ENCODE peak calls at places on chromosomes 11 and 22, in five cellular contexts. T is fibroblast of the aortic adventitia, J is Peyer's patch, K is GM13977, S is cardiac fibroblast. G is an unnamed sample.

GRCh38 chr11:86738615-86739014 is 61.7 kb upstream of the PRSS23 start:
- DNase-seq in J (no peak), K (no peak), T (no peak), S (no peak), G (no peak)

GRCh38 chr11:64842851-64843841 is 1.3 kb downstream of the CDC42BPG start:
- DNase-seq in K (no peak), T (no peak), J (peak; percentile 88), S (no peak), G (no peak)

GRCh38 chr11:87804176-87804575 is 371.1 kb downstream of the RAB38 start:
- DNase-seq in K (no peak), S (no peak), J (no peak), T (no peak), G (no peak)

GRCh38 chr11:73308003-73308962 is at the start of gene ARHGEF17:
- DNase-seq in T (peak; percentile 75), K (peak; percentile 84), J (no peak), S (no peak), G (no peak)

GRCh38 chr11:110897035-110897434 is 184.8 kb upstream of the ARHGAP20 start:
- DNase-seq in J (no peak), T (peak; percentile 91), K (no peak), S (peak; percentile 52), G (peak; percentile 73)

GRCh38 chr11:76598426-76598839 is 72.1 kb downstream of the LRRC32 start:
- DNase-seq in T (peak; percentile 61), K (peak; percentile 69), J (peak; percentile 60), S (peak; percentile 73), G (no peak)

GRCh38 chr22:20946080-20946986 is 20.7 kb upstream of the AIFM3 start:
- DNase-seq in J (no peak), T (peak; percentile 11), K (no peak), S (peak; percentile 46), G (no peak)

GRCh38 chr11:130854483-130854882 is 61.8 kb downstream of the SNX19 start:
- DNase-seq in J (no peak), K (peak; percentile 29), S (no peak), T (no peak), G (no peak)

GRCh38 chr11:88164320-88164719 is 10.9 kb downstream of the RAB38 start:
- DNase-seq in J (no peak), T (no peak), K (no peak), S (no peak), G (no peak)

GRCh38 chr22:46066691-46067090 is 83.6 kb upstream of the PPARA start:
- DNase-seq in J (peak; percentile 48), S (peak; percentile 73), T (peak; percentile 70), K (no peak), G (no peak)

GRCh38 chr22:46906326-46907045 is 144.0 kb downstream of the TBC1D22A start:
- DNase-seq in S (no peak), J (no peak), T (no peak), K (no peak), G (no peak)

GRCh38 chr11:17991799-17992433 is 20.9 kb downstream of the SERGEF start:
- DNase-seq in K (peak; percentile 62), T (peak; percentile 72), J (peak; percentile 69), S (peak; percentile 70), G (no peak)

GRCh38 chr11:22049276-22049675 is 143.6 kb upstream of the ANO5 start:
- DNase-seq in S (peak; percentile 0), T (no peak), J (no peak), K (no peak), G (no peak)

GRCh38 chr11:72598901-72599300 is 75.3 kb downstream of the PDE2A start:
- DNase-seq in S (peak; percentile 54), K (no peak), J (peak; percentile 56), T (peak; percentile 56), G (no peak)

GRCh38 chr11:12381875-12382274 is 4.5 kb downstream of the PARVA start:
- DNase-seq in S (no peak), J (no peak), K (no peak), T (no peak), G (no peak)

GRCh38 chr11:87819141-87819540 is 356.1 kb downstream of the RAB38 start:
- DNase-seq in S (peak; percentile 2), J (no peak), T (no peak), K (no peak), G (no peak)

GRCh38 chr11:84212467-84213390 is 926.6 kb upstream of the CCDC90B start:
- DNase-seq in T (no peak), K (no peak), J (no peak), S (no peak), G (no peak)

GRCh38 chr22:36027960-36028645 is 521 bp downstream of the RBFOX2 start:
- DNase-seq in S (peak; percentile 26), K (peak; percentile 36), J (peak; percentile 51), T (peak; percentile 11), G (no peak)

GRCh38 chr22:49234459-49234858 is 593.2 kb downstream of the BRD1 start:
- DNase-seq in K (no peak), J (no peak), S (no peak), T (no peak), G (no peak)

GRCh38 chr11:104526006-104526405 is 362.1 kb upstream of the PDGFD start:
- DNase-seq in K (no peak), T (no peak), J (no peak), S (no peak), G (no peak)

GRCh38 chr22:45915151-45915550 is 61.8 kb downstream of the WNT7B start:
- DNase-seq in J (no peak), K (no peak), S (no peak), T (no peak), G (no peak)

GRCh38 chr11:73392108-73393010 is 16.2 kb downstream of the RELT start:
- DNase-seq in T (no peak), K (no peak), J (no peak), S (no peak), G (no peak)

GRCh38 chr11:132142554-132142953 is 772.1 kb downstream of the NTM start:
- DNase-seq in S (no peak), J (no peak), T (no peak), K (no peak), G (no peak)

GRCh38 chr11:72643547-72643946 is 30.7 kb downstream of the PDE2A start:
- DNase-seq in T (peak; percentile 18), J (peak; percentile 54), K (no peak), S (peak; percentile 72), G (no peak)

GRCh38 chr11:131760191-131760951 is 390.0 kb downstream of the NTM start:
- DNase-seq in S (peak; percentile 95), T (peak; percentile 51), K (no peak), J (no peak), G (no peak)

GRCh38 chr22:21003782-21004181 is 1.9 kb upstream of the THAP7 start:
- DNase-seq in T (no peak), S (no peak), J (no peak), K (no peak), G (no peak)

GRCh38 chr11:882593-882992 is 28.0 kb downstream of the CHID1 start:
- DNase-seq in S (no peak), T (no peak), J (no peak), K (no peak), G (no peak)

GRCh38 chr11:883527-883926 is 27.1 kb downstream of the CHID1 start:
- DNase-seq in T (no peak), K (no peak), S (no peak), J (no peak), G (no peak)

GRCh38 chr11:876550-876949 is 33.9 kb downstream of the TSPAN4 start:
- DNase-seq in S (no peak), J (no peak), K (no peak), T (no peak), G (no peak)

GRCh38 chr11:877565-877964 is 33.0 kb downstream of the CHID1 start:
- DNase-seq in J (no peak), T (no peak), S (no peak), K (no peak), G (no peak)

GRCh38 chr11:880447-880846 is 30.2 kb downstream of the CHID1 start:
- DNase-seq in T (no peak), S (no peak), K (no peak), J (no peak), G (no peak)
- TF ChIP-seq CTCF in T (no peak), S (peak; percentile 3), K (no peak), J (no peak), G (no peak)

GRCh38 chr11:121929581-121929980 is 186.4 kb downstream of the BLID start:
- DNase-seq in K (no peak), S (peak; percentile 37), J (no peak), T (peak; percentile 79), G (no peak)

GRCh38 chr11:121931748-121932352 is 184.2 kb downstream of the BLID start:
- DNase-seq in S (peak; percentile 18), K (no peak), J (no peak), T (no peak), G (no peak)

GRCh38 chr11:121930004-121930965 is 185.7 kb downstream of the BLID start:
- DNase-seq in S (peak; percentile 12), K (peak; percentile 16), J (no peak), T (peak; percentile 51), G (no peak)

GRCh38 chr11:121932646-121933185 is 183.3 kb downstream of the BLID start:
- DNase-seq in K (no peak), J (no peak), S (no peak), T (no peak), G (no peak)

GRCh38 chr11:121931121-121931520 is 184.9 kb downstream of the BLID start:
- DNase-seq in T (no peak), K (no peak), S (no peak), J (no peak), G (no peak)
- TF ChIP-seq CTCF in T (no peak), K (no peak), S (no peak), J (no peak), G (no peak)

GRCh38 chr11:67439321-67440228 is 2.1 kb upstream of the PTPRCAP start:
- DNase-seq in S (peak; percentile 25), T (no peak), K (no peak), J (peak; percentile 72), G (no peak)
- TF ChIP-seq CTCF in S (peak; percentile 8), T (peak; percentile 15), K (peak; percentile 49), J (no peak), G (peak; percentile 22)

GRCh38 chr11:65900899-65901180 is 652 bp upstream of the FOSL1 start:
- DNase-seq in J (no peak), T (no peak), S (no peak), K (no peak), G (no peak)

GRCh38 chr11:65897020-65897471 is 3.1 kb downstream of the FOSL1 start:
- DNase-seq in S (no peak), K (no peak), T (peak; percentile 49), J (no peak), G (no peak)

GRCh38 chr11:65899356-65900124 is 648 bp downstream of the FOSL1 start:
- DNase-seq in K (peak; percentile 73), S (peak; percentile 80), J (peak; percentile 79), T (peak; percentile 65), G (peak; percentile 64)

GRCh38 chr11:65900125-65900898 is at the start of gene FOSL1:
- DNase-seq in T (peak; percentile 93), S (peak; percentile 98), J (peak; percentile 98), K (peak; percentile 95), G (peak; percentile 94)

DNA sequence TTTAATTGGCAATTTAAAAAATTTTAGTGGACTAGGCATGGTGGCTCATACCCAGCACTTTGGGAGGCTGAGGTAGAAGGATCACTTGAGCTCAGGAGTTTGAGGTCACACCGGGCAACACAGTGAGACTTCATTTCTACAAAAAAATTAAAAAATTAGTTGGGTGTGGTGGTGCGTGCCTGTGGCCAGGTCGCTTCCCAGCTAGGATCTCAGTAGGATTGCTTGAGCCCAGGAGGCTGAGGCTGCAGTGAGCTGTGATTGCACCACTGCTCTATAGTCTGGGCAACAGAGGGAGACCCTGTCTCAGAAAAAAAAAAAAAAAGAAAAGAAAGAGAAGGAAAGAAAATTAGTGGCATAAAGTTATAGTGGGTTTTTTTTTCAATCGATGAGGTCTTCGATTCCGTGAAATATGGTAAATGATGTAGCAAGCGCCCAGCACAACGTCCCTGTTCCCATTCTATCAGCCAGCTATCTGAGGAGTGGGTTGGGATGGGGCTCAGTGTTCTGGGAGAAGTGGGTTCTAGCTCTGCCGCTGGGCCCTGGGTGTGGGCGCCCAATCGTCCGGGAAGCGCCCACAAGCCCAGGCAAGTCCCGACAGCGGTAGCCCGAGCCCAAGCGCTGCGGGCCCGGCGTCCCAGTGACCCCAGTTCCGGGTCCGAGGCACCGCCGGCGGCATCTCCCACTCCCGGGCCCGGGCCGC is 1.4 kb downstream of the FOSL1 start:
- DNase-seq in T (peak; percentile 58), K (no peak), S (peak; percentile 46), J (no peak), G (no peak)
- TF ChIP-seq CTCF in T (no peak), K (no peak), S (no peak), J (no peak), G (no peak)

G was measured in AG09319.